ENCODE peak calls at places on chromosomes 3 and 15, in six cellular contexts. One of them, this sample, is unnamed.

GRCh38 chr3:29065211-29065785 is 215.6 kb upstream of the RBMS3 start:
- DNase-seq in ovary: peak
- DNase-seq in brain microvascular endothelial cell: peak
- DNase-seq in astrocyte of the spinal cord: peak
- DNase-seq in uterus: peak
- DNase-seq in GM06990: no peak
- DNase-seq in this sample: peak

GRCh38 chr15:40437754-40438687 is 2.7 kb upstream of the BAHD1 start:
- DNase-seq in ovary: peak
- DNase-seq in brain microvascular endothelial cell: no peak
- DNase-seq in astrocyte of the spinal cord: no peak
- DNase-seq in uterus: no peak
- DNase-seq in GM06990: no peak
- DNase-seq in this sample: no peak

GRCh38 chr3:180770639-180771038 is 91.3 kb upstream of the CCDC39 start:
- DNase-seq in ovary: no peak
- DNase-seq in brain microvascular endothelial cell: no peak
- DNase-seq in astrocyte of the spinal cord: no peak
- DNase-seq in uterus: no peak
- DNase-seq in GM06990: no peak
- DNase-seq in this sample: no peak

GRCh38 chr3:14988988-14989394 is 41.6 kb downstream of the NR2C2 start:
- DNase-seq in ovary: no peak
- DNase-seq in brain microvascular endothelial cell: no peak
- DNase-seq in astrocyte of the spinal cord: no peak
- DNase-seq in uterus: no peak
- DNase-seq in GM06990: peak
- DNase-seq in this sample: peak

GRCh38 chr15:63353887-63354286 is 27.8 kb downstream of the CA12 start:
- DNase-seq in ovary: no peak
- DNase-seq in brain microvascular endothelial cell: no peak
- DNase-seq in astrocyte of the spinal cord: no peak
- DNase-seq in uterus: no peak
- DNase-seq in GM06990: no peak
- DNase-seq in this sample: no peak

GRCh38 chr3:177642482-177643163 is 445.3 kb upstream of the TBL1XR1 start:
- DNase-seq in ovary: no peak
- DNase-seq in brain microvascular endothelial cell: no peak
- DNase-seq in astrocyte of the spinal cord: no peak
- DNase-seq in uterus: no peak
- DNase-seq in GM06990: no peak
- DNase-seq in this sample: no peak

GRCh38 chr3:18207232-18207631 is 217.9 kb downstream of the SATB1 start:
- DNase-seq in ovary: no peak
- DNase-seq in brain microvascular endothelial cell: no peak
- DNase-seq in astrocyte of the spinal cord: no peak
- DNase-seq in uterus: no peak
- DNase-seq in GM06990: no peak
- DNase-seq in this sample: no peak

GRCh38 chr15:66222273-66223198 is 31.0 kb downstream of the MEGF11 start:
- DNase-seq in ovary: no peak
- DNase-seq in brain microvascular endothelial cell: no peak
- DNase-seq in astrocyte of the spinal cord: no peak
- DNase-seq in uterus: no peak
- DNase-seq in GM06990: no peak
- DNase-seq in this sample: no peak

GRCh38 chr3:112136959-112137693 is 4.1 kb upstream of the GCSAM start:
- DNase-seq in ovary: no peak
- DNase-seq in brain microvascular endothelial cell: peak
- DNase-seq in astrocyte of the spinal cord: peak
- DNase-seq in uterus: no peak
- DNase-seq in GM06990: no peak
- DNase-seq in this sample: peak

GRCh38 chr3:140265269-140265668 is 330.3 kb downstream of the CLSTN2 start:
- DNase-seq in ovary: no peak
- DNase-seq in brain microvascular endothelial cell: no peak
- DNase-seq in astrocyte of the spinal cord: no peak
- DNase-seq in uterus: no peak
- DNase-seq in GM06990: no peak
- DNase-seq in this sample: no peak

GRCh38 chr3:97817965-97818364 is 3.8 kb upstream of the CRYBG3 start:
- DNase-seq in ovary: no peak
- DNase-seq in brain microvascular endothelial cell: no peak
- DNase-seq in astrocyte of the spinal cord: no peak
- DNase-seq in uterus: no peak
- DNase-seq in GM06990: no peak
- DNase-seq in this sample: no peak

GRCh38 chr3:25485673-25486072 is 57.6 kb downstream of the RARB start:
- DNase-seq in ovary: no peak
- DNase-seq in brain microvascular endothelial cell: no peak
- DNase-seq in astrocyte of the spinal cord: no peak
- DNase-seq in uterus: no peak
- DNase-seq in GM06990: no peak
- DNase-seq in this sample: no peak

GRCh38 chr3:192870785-192871184 is 46.9 kb downstream of the MB21D2 start:
- DNase-seq in ovary: no peak
- DNase-seq in brain microvascular endothelial cell: no peak
- DNase-seq in astrocyte of the spinal cord: no peak
- DNase-seq in uterus: no peak
- DNase-seq in GM06990: no peak
- DNase-seq in this sample: no peak

GRCh38 chr3:14879161-14879888 is 60.6 kb downstream of the FGD5 start:
- DNase-seq in ovary: peak
- DNase-seq in brain microvascular endothelial cell: no peak
- DNase-seq in astrocyte of the spinal cord: peak
- DNase-seq in uterus: no peak
- DNase-seq in GM06990: no peak
- DNase-seq in this sample: peak

GRCh38 chr3:157290761-157291160 is 130.8 kb upstream of the CCNL1 start:
- DNase-seq in ovary: no peak
- DNase-seq in brain microvascular endothelial cell: peak
- DNase-seq in astrocyte of the spinal cord: peak
- DNase-seq in uterus: no peak
- DNase-seq in GM06990: no peak
- DNase-seq in this sample: peak

GRCh38 chr3:167973046-167973445 is 122.7 kb downstream of the GOLIM4 start:
- DNase-seq in ovary: no peak
- DNase-seq in brain microvascular endothelial cell: no peak
- DNase-seq in astrocyte of the spinal cord: no peak
- DNase-seq in uterus: no peak
- DNase-seq in GM06990: no peak
- DNase-seq in this sample: no peak

GRCh38 chr3:63800097-63800496 is 19.0 kb upstream of the C3orf49 start:
- DNase-seq in ovary: no peak
- DNase-seq in brain microvascular endothelial cell: no peak
- DNase-seq in astrocyte of the spinal cord: no peak
- DNase-seq in uterus: no peak
- DNase-seq in GM06990: no peak
- DNase-seq in this sample: no peak

GRCh38 chr15:29141206-29141907 is 128.3 kb downstream of the NSMCE3 start:
- DNase-seq in ovary: no peak
- DNase-seq in brain microvascular endothelial cell: no peak
- DNase-seq in astrocyte of the spinal cord: no peak
- DNase-seq in uterus: no peak
- DNase-seq in GM06990: no peak
- DNase-seq in this sample: no peak

GRCh38 chr15:85330941-85331588 is 49.3 kb upstream of the AKAP13 start:
- DNase-seq in ovary: peak
- DNase-seq in brain microvascular endothelial cell: peak
- DNase-seq in astrocyte of the spinal cord: peak
- DNase-seq in uterus: peak
- DNase-seq in GM06990: peak
- DNase-seq in this sample: peak

GRCh38 chr3:10505791-10506585 is 602 bp upstream of the ATP2B2 start:
- DNase-seq in ovary: no peak
- DNase-seq in brain microvascular endothelial cell: no peak
- DNase-seq in astrocyte of the spinal cord: no peak
- DNase-seq in uterus: no peak
- DNase-seq in GM06990: no peak
- DNase-seq in this sample: no peak

GRCh38 chr3:32176989-32177701 is 61.3 kb upstream of the CMTM8 start:
- DNase-seq in ovary: no peak
- DNase-seq in brain microvascular endothelial cell: peak
- DNase-seq in astrocyte of the spinal cord: peak
- DNase-seq in uterus: no peak
- DNase-seq in GM06990: no peak
- DNase-seq in this sample: peak

GRCh38 chr3:141452045-141452444 is 34.8 kb upstream of the RASA2 start:
- DNase-seq in ovary: no peak
- DNase-seq in brain microvascular endothelial cell: peak
- DNase-seq in astrocyte of the spinal cord: peak
- DNase-seq in uterus: no peak
- DNase-seq in GM06990: no peak
- DNase-seq in this sample: peak

GRCh38 chr3:13414040-13414729 is 5.9 kb downstream of the NUP210 start:
- DNase-seq in ovary: no peak
- DNase-seq in brain microvascular endothelial cell: no peak
- DNase-seq in astrocyte of the spinal cord: no peak
- DNase-seq in uterus: no peak
- DNase-seq in GM06990: peak
- DNase-seq in this sample: no peak

GRCh38 chr3:153679711-153680110 is 441.5 kb upstream of the ARHGEF26 start:
- DNase-seq in ovary: no peak
- DNase-seq in brain microvascular endothelial cell: no peak
- DNase-seq in astrocyte of the spinal cord: no peak
- DNase-seq in uterus: no peak
- DNase-seq in GM06990: no peak
- DNase-seq in this sample: no peak

DNA sequence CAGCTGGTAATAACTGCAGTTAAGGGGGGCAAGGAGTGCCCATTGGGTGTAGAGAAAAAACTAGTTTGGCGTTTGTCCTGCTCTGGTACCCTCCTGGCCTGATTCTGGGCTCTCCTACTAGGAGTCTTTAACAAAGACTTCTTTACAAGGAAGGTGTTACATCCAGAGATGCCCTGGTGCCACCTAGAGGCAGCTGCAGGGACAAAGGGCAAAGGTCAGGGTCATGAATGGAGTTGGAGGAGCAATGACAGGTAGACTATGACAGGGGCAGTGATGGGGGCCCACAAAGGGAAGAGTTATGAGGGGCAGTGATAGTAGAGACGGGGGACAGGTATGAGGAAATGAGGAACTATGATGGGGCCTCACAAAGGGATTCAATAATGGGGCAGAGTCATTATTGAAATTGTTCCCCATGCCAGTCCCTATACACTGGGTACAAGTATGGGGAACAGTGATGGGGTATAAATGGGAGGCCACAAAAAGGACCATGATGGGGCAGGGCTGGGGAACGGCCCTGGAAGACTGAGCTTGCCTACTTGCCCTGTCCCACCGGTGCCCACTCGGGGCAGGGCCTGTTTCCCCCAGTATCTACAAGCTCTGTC is 7.9 kb downstream of the CCDC71 start:
- DNase-seq in ovary: no peak
- DNase-seq in brain microvascular endothelial cell: no peak
- DNase-seq in astrocyte of the spinal cord: no peak
- DNase-seq in uterus: no peak
- DNase-seq in GM06990: no peak
- DNase-seq in this sample: peak
- TF ChIP-seq CTCF in ovary: no peak
- TF ChIP-seq CTCF in brain microvascular endothelial cell: peak
- TF ChIP-seq CTCF in astrocyte of the spinal cord: no peak
- TF ChIP-seq CTCF in uterus: no peak
- TF ChIP-seq CTCF in GM06990: peak
- TF ChIP-seq CTCF in this sample: peak

DNA sequence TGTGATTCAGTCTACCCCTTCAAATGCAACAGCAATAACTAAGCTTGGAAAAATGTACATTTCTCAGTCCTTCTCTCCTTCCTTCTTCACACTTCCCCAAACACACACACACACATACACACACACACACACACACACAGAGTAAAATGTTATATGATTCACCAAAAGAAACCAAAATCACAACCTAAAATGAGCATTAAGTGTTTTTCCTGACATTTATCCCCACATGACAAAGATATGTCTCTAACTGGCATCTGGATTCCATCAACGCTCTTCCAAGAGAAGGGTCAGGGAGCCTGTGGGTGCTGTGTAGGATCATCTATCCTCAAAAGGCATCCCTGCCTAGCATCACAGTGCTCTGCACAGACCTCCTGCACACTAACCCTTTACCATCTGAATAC is 21.0 kb downstream of the PDZRN3 start:
- DNase-seq in ovary: no peak
- DNase-seq in brain microvascular endothelial cell: no peak
- DNase-seq in astrocyte of the spinal cord: peak
- DNase-seq in uterus: no peak
- DNase-seq in GM06990: no peak
- DNase-seq in this sample: peak
- H3K4me3 ChIP-seq in ovary: no peak
- H3K4me3 ChIP-seq in brain microvascular endothelial cell: no peak
- H3K4me3 ChIP-seq in astrocyte of the spinal cord: no peak
- H3K4me3 ChIP-seq in uterus: no peak
- H3K4me3 ChIP-seq in GM06990: no peak
- H3K4me3 ChIP-seq in this sample: no peak

GRCh38 chr3:38030126-38031021 is 932 bp upstream of the PLCD1 start:
- DNase-seq in ovary: no peak
- DNase-seq in brain microvascular endothelial cell: no peak
- DNase-seq in astrocyte of the spinal cord: no peak
- DNase-seq in uterus: no peak
- DNase-seq in GM06990: no peak
- DNase-seq in this sample: no peak
- TF ChIP-seq CTCF in ovary: no peak
- TF ChIP-seq CTCF in brain microvascular endothelial cell: no peak
- TF ChIP-seq CTCF in astrocyte of the spinal cord: no peak
- TF ChIP-seq CTCF in uterus: no peak
- TF ChIP-seq CTCF in GM06990: no peak
- TF ChIP-seq CTCF in this sample: no peak

GRCh38 chr3:52317178-52317577 is 1.1 kb downstream of the DNAH1 start:
- DNase-seq in ovary: no peak
- DNase-seq in brain microvascular endothelial cell: no peak
- DNase-seq in astrocyte of the spinal cord: no peak
- DNase-seq in uterus: no peak
- DNase-seq in GM06990: no peak
- DNase-seq in this sample: no peak
- H3K4me3 ChIP-seq in ovary: peak
- H3K4me3 ChIP-seq in brain microvascular endothelial cell: peak
- H3K4me3 ChIP-seq in astrocyte of the spinal cord: no peak
- H3K4me3 ChIP-seq in uterus: peak
- H3K4me3 ChIP-seq in GM06990: no peak
- H3K4me3 ChIP-seq in this sample: no peak

DNA sequence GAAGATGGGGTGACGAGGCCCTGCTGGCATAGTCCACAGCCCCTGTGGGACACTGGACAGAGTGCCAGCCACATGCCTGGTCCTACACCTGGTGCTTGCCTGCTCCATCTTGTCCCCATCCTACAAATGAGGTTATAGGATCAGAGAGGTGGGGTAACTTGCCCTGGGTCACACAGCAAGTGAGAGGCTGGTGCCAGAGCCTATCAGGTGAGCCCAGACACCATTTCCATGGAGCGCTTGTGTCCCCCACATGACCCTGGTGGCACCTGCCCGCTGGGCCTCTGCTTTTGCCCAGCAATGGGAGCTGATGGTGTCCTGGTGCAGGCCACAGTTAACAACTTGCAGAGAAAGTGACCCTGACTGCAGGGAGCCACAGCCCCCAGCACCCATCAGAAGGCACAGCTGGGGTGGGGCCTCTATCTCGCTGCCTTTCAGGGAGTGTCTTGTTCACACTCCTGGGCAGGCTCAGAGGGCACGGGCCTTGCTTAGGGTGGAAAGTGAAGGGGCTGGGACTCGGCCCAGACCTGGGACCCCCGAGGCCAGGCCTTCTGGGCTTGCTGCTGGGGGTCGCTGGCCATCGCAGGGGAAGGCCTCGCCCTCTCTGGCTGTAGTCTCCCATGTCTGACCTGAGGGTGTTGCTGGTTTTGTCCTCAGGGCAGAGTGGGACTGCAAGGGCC is 7.2 kb downstream of the PLXNA1 start:
- DNase-seq in ovary: no peak
- DNase-seq in brain microvascular endothelial cell: no peak
- DNase-seq in astrocyte of the spinal cord: no peak
- DNase-seq in uterus: no peak
- DNase-seq in GM06990: no peak
- DNase-seq in this sample: no peak
- TF ChIP-seq CTCF in ovary: no peak
- TF ChIP-seq CTCF in brain microvascular endothelial cell: no peak
- TF ChIP-seq CTCF in astrocyte of the spinal cord: no peak
- TF ChIP-seq CTCF in uterus: no peak
- TF ChIP-seq CTCF in GM06990: no peak
- TF ChIP-seq CTCF in this sample: no peak